ENCODE peak calls at places on chromosomes 7 and 10, in six cellular contexts. H is pons, X is fibroblast of lung, B is endothelial cell, E is GM04504, L is right lobe of liver. K is an unnamed sample.

GRCh38 chr7:96414931-96415292 is 93.0 kb upstream of the SLC25A13 start:
- DNase-seq in H (peak), X (peak), B (peak), E (peak), L (peak), K (peak)

GRCh38 chr10:31927597-31928530 is 767 bp downstream of the ARHGAP12 start:
- DNase-seq in H (peak), X (peak), B (peak), E (no peak), L (peak), K (peak)

GRCh38 chr10:3699896-3700295 is 85.1 kb downstream of the KLF6 start:
- DNase-seq in H (no peak), X (no peak), B (no peak), E (no peak), L (no peak), K (peak)

GRCh38 chr7:42315096-42315495 is 78.1 kb upstream of the GLI3 start:
- DNase-seq in H (peak), X (no peak), B (no peak), E (no peak), L (no peak), K (no peak)

GRCh38 chr10:32139223-32140073 is 83.2 kb upstream of the KIF5B start:
- DNase-seq in H (peak), X (peak), B (peak), E (peak), L (peak), K (peak)

GRCh38 chr7:65971021-65971420 is 11.0 kb downstream of the GUSB start:
- DNase-seq in H (no peak), X (no peak), B (no peak), E (no peak), L (no peak), K (no peak)

GRCh38 chr10:102656791-102657371 is 12.6 kb downstream of the TRIM8 start:
- DNase-seq in H (no peak), X (no peak), B (no peak), E (no peak), L (peak), K (no peak)

GRCh38 chr10:123587110-123587509 is 79.0 kb upstream of the GPR26 start:
- DNase-seq in H (no peak), X (no peak), B (no peak), E (no peak), L (no peak), K (no peak)

GRCh38 chr10:4183761-4184261 is 398.8 kb upstream of the KLF6 start:
- DNase-seq in H (no peak), X (peak), B (no peak), E (peak), L (no peak), K (no peak)

GRCh38 chr10:83666762-83667161 is 472.5 kb upstream of the GHITM start:
- DNase-seq in H (no peak), X (no peak), B (no peak), E (no peak), L (no peak), K (no peak)

GRCh38 chr7:27976531-27976930 is 204.1 kb downstream of the JAZF1 start:
- DNase-seq in H (no peak), X (no peak), B (no peak), E (no peak), L (no peak), K (no peak)

GRCh38 chr7:123131140-123131539 is 68.6 kb downstream of the SLC13A1 start:
- DNase-seq in H (no peak), X (no peak), B (no peak), E (no peak), L (no peak), K (no peak)

GRCh38 chr10:42691361-42692120 is 53.2 kb upstream of the ZNF33B start:
- DNase-seq in H (no peak), X (no peak), B (no peak), E (no peak), L (no peak), K (peak)

GRCh38 chr7:2776353-2776752 is 67.8 kb downstream of the GNA12 start:
- DNase-seq in H (no peak), X (no peak), B (no peak), E (no peak), L (no peak), K (no peak)

GRCh38 chr7:134420509-134421125 is 38.3 kb downstream of the AKR1B1 start:
- DNase-seq in H (peak), X (peak), B (peak), E (peak), L (no peak), K (peak)

GRCh38 chr7:66697451-66698438 is 42.8 kb upstream of the RABGEF1 start:
- DNase-seq in H (peak), X (peak), B (no peak), E (peak), L (no peak), K (no peak)

GRCh38 chr7:32154797-32155196 is 84.6 kb upstream of the PDE1C start:
- DNase-seq in H (no peak), X (peak), B (no peak), E (no peak), L (no peak), K (no peak)

GRCh38 chr10:132685121-132685891 is 100.6 kb downstream of the NKX6-2 start:
- DNase-seq in H (peak), X (peak), B (no peak), E (no peak), L (peak), K (no peak)

K was measured in iPS-NIHi11.